ENCODE peak calls at places on chromosomes 11 and 22, in eight cellular contexts. W is fibroblast of pulmonary artery, H is glutamatergic neuron, R is progenitor cell of endocrine pancreas, X is natural killer cell, G is fibroblast of the aortic adventitia, C is neural crest cell, N is GM10248. O is an unnamed sample.

GRCh38 chr22:50186789-50187523 is 1.2 kb downstream of the TRABD start:
- DNase-seq in N (no peak), H (peak), R (no peak), X (no peak), C (no peak), W (peak), G (peak), O (no peak)

GRCh38 chr11:84260862-84261261 is 974.7 kb upstream of the CCDC90B start:
- DNase-seq in H (no peak), R (no peak), N (no peak), W (no peak), C (no peak), X (no peak), G (no peak), O (no peak)

GRCh38 chr11:110251837-110252236 is 44.6 kb downstream of the RDX start:
- DNase-seq in N (no peak), R (no peak), G (peak), C (no peak), W (peak), H (no peak), X (no peak), O (no peak)

GRCh38 chr11:10386361-10386760 is 68.7 kb upstream of the AMPD3 start:
- DNase-seq in C (no peak), R (no peak), X (no peak), H (no peak), G (no peak), W (no peak), N (no peak), O (no peak)

GRCh38 chr22:17161991-17162390 is 2.9 kb upstream of the HDHD5 start:
- DNase-seq in X (no peak), H (no peak), R (no peak), C (no peak), G (no peak), W (no peak), N (no peak), O (no peak)

GRCh38 chr22:29004647-29005371 is 56.8 kb downstream of the C22orf31 start:
- DNase-seq in X (no peak), W (no peak), N (no peak), G (peak), R (peak), H (peak), C (peak), O (no peak)

GRCh38 chr11:31808721-31809542 is 2.2 kb downstream of the PAX6 start:
- DNase-seq in G (no peak), X (no peak), C (peak), N (peak), R (no peak), H (no peak), W (no peak), O (no peak)

GRCh38 chr11:102971766-102972165 is 16.2 kb upstream of the MMP13 start:
- DNase-seq in X (no peak), G (peak), W (no peak), C (no peak), H (no peak), R (no peak), N (no peak), O (no peak)

GRCh38 chr11:93487032-93487483 is 56.1 kb downstream of the SMCO4 start:
- DNase-seq in R (no peak), X (no peak), C (no peak), G (no peak), W (no peak), N (no peak), H (no peak), O (no peak)

GRCh38 chr11:120500414-120500936 is 11.1 kb upstream of the GRIK4 start:
- DNase-seq in G (no peak), X (no peak), C (no peak), W (no peak), R (no peak), H (no peak), N (no peak), O (no peak)

GRCh38 chr11:110984147-110984546 is 261.4 kb upstream of the POU2AF2 start:
- DNase-seq in H (no peak), C (no peak), X (no peak), R (no peak), G (peak), N (no peak), W (peak), O (no peak)

GRCh38 chr22:43530864-43531201 is 119.0 kb downstream of the MPPED1 start:
- DNase-seq in X (no peak), W (no peak), C (no peak), N (no peak), G (no peak), R (no peak), H (no peak), O (no peak)

GRCh38 chr11:11391796-11392195 is 38.7 kb upstream of the CSNK2A3 start:
- DNase-seq in W (peak), H (no peak), N (no peak), R (no peak), C (no peak), G (peak), X (no peak), O (no peak)

GRCh38 chr22:42039271-42039670 is 31.3 kb downstream of the NAGA start:
- DNase-seq in G (no peak), N (no peak), R (no peak), H (no peak), X (no peak), W (no peak), C (no peak), O (no peak)

GRCh38 chr22:25354456-25354855 is 135.0 kb downstream of the CRYBB2 start:
- DNase-seq in C (no peak), R (no peak), N (no peak), W (no peak), G (no peak), X (no peak), H (peak), O (no peak)

GRCh38 chr11:119864836-119865235 is 135.8 kb upstream of the NECTIN1 start:
- DNase-seq in N (no peak), G (no peak), R (no peak), W (no peak), X (no peak), C (no peak), H (no peak), O (no peak)

GRCh38 chr11:65501005-65501529 is 2.2 kb downstream of the MALAT1 start:
- DNase-seq in H (no peak), W (no peak), R (no peak), C (no peak), N (no peak), G (no peak), X (no peak), O (no peak)

GRCh38 chr11:90218606-90219005 is 4.2 kb downstream of the CHORDC1 start:
- DNase-seq in X (no peak), H (peak), C (no peak), G (no peak), N (no peak), W (no peak), R (no peak), O (no peak)

GRCh38 chr11:87030458-87031054 is 7.2 kb upstream of the TMEM135 start:
- DNase-seq in N (no peak), C (no peak), X (no peak), G (no peak), W (no peak), H (no peak), R (no peak), O (no peak)

GRCh38 chr11:101860694-101861371 is 54.0 kb upstream of the CEP126 start:
- DNase-seq in W (peak), N (peak), H (peak), X (peak), G (peak), R (no peak), C (peak), O (no peak)

GRCh38 chr22:44154431-44154942 is 26.2 kb upstream of the PARVG start:
- DNase-seq in R (no peak), H (no peak), N (no peak), G (no peak), X (no peak), W (no peak), C (no peak), O (no peak)

GRCh38 chr22:47357493-47357892 is 595.0 kb downstream of the TBC1D22A start:
- DNase-seq in W (no peak), C (no peak), N (no peak), R (no peak), X (no peak), H (no peak), G (no peak), O (no peak)

GRCh38 chr22:26428515-26429457 is at the start of gene ASPHD2:
- DNase-seq in H (peak), X (peak), W (peak), G (peak), N (peak), C (peak), R (peak), O (no peak)

GRCh38 chr11:111909378-111909777 is 2.2 kb downstream of the CRYAB start:
- DNase-seq in G (no peak), R (no peak), H (no peak), N (no peak), W (no peak), C (no peak), X (no peak), O (no peak)

GRCh38 chr11:60982184-60982583 is 10.7 kb downstream of the CD6 start:
- DNase-seq in N (no peak), H (no peak), X (no peak), C (no peak), R (no peak), W (no peak), G (no peak), O (no peak)

GRCh38 chr11:44825058-44825795 is 98.5 kb downstream of the TSPAN18 start:
- DNase-seq in C (no peak), H (no peak), N (no peak), G (no peak), R (no peak), X (no peak), W (no peak), O (no peak)

GRCh38 chr11:128689946-128690745 is 3.7 kb upstream of the FLI1 start:
- DNase-seq in X (no peak), H (peak), C (no peak), R (no peak), N (no peak), G (peak), W (no peak), O (no peak)

GRCh38 chr11:34869425-34869824 is 46.8 kb downstream of the APIP start:
- DNase-seq in G (no peak), N (no peak), R (no peak), X (no peak), W (no peak), C (no peak), H (no peak), O (no peak)
- TF ChIP-seq CTCF in G (peak), N (no peak), R (peak), X (no peak), W (peak), C (peak), H (peak), O (no peak)

GRCh38 chr11:77413850-77414249 is 60.0 kb downstream of the PAK1 start:
- DNase-seq in W (no peak), G (no peak), H (no peak), R (no peak), C (no peak), N (no peak), X (no peak), O (no peak)
- TF ChIP-seq CTCF in W (no peak), G (no peak), H (no peak), R (no peak), C (no peak), N (peak), X (no peak), O (no peak)

DNA sequence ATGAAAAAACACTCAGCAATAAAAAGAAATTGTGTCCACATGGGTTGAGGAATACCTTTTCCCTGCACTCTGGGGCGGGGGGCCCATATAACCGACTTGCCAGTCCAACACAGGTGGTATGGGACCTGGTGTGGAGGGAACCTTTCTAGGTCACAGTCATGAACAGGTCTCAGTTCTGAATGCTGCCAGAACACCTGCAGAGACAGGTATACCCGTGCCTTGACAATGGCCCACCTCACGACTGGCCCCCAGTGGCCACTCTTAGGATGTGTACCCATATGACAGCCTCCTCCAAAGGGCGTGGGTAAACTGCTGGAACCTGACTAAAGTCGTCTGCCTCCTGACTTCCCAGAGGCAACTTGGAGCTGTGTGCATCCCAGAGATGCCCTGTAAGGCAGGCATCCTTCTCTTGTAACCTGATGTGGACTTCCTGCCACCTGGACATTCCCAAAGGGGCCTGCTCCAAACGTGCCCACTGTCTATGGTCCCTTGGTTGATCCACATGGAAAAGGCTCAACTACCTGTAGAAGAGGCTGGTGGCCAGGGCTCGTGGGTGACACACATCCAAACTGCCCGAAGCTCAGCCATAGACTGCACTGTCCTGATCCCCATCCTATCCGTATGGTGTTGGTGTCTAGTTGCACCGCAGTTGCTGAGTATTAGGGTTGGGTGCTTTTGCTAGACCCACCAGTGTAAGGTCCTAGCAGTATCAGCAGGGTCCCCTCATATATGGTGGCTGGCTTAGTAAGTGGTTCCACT is 859.3 kb downstream of the BRD1 start:
- DNase-seq in X (peak), R (peak), C (no peak), G (no peak), N (no peak), W (no peak), H (no peak), O (peak)
- TF ChIP-seq CTCF in X (no peak), R (peak), C (peak), G (no peak), N (peak), W (no peak), H (no peak), O (no peak)

GRCh38 chr22:30490399-30490798 is 15.1 kb downstream of the SEC14L4 start:
- DNase-seq in R (no peak), G (no peak), C (no peak), H (no peak), W (no peak), X (no peak), N (peak), O (no peak)
- TF ChIP-seq CTCF in R (peak), G (peak), C (no peak), H (no peak), W (no peak), X (no peak), N (no peak), O (no peak)

DNA sequence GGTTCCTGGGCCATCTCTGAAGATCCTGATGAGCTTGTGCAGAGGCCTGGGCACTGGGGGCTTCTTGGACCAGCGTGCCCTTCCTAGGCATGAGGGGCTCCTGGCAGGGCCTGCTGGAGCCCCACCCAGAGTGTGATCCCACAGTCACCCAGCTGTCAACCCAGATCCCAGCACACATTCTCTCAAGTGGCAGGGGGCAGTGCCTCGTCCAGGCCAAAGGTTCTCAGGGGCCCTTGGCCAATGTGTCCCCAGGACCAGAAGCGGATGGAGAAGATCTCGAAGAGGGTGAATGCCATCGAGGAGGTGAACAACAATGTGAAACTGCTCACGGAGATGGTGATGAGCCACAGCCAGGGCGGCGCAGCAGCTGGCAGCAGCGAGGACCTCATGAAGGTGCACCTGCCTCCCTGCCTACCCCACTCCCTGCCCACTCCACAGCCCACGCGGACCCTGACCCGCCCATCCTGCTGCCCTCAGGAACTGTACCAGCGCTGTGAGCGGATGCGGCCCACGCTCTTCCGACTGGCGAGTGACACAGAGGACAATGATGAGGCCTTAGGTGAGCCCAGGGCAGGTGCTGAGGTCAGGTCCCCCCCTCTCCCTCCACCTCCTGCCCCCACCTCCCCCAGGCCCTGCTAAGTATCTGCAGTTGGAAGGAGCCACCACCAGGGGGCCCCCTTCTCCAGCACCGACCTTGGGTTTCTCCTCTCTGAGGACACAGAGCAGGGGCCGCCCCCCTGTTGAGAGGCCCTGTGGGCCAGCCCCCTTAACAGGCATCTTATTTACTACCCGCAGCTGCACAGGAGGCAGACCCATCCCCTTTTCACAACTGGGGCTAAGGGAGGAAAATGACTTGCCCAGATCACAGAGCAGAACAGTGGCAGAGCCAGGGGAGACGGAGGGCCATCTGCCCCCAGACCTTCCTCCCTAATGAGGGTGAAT is 14.7 kb downstream of the GGA1 start:
- DNase-seq in R (peak), H (peak), N (peak), W (peak), X (peak), C (peak), G (peak), O (peak)
- TF ChIP-seq CTCF in R (peak), H (peak), N (peak), W (peak), X (peak), C (peak), G (peak), O (peak)

GRCh38 chr11:19805346-19805745 is 92.7 kb downstream of the NAV2 start:
- DNase-seq in C (no peak), X (no peak), R (no peak), H (no peak), G (no peak), W (no peak), N (no peak), O (no peak)
- TF ChIP-seq CTCF in C (no peak), X (no peak), R (no peak), H (no peak), G (no peak), W (no peak), N (no peak), O (no peak)

DNA sequence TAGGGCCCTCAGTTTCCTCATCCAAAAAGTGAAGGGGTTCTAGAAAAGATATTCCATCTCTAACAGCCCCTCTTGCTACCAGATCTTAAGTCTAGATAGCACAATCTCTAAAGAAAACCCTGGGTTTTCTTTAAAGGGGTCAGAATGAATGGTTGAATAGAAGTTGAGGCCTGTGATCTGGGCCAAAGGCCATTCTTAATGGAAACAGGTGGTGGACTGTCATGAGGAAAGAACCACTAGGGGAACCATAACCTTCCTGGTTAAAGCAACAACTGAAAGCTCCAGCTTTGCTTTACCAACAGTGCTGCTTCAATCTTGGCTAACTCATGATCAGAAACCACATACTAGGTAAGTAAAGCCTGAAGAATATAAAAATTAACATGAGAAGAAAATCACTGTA is 1.8 kb downstream of the CELF1 start:
- DNase-seq in X (no peak), H (no peak), G (peak), C (no peak), N (peak), R (no peak), W (peak), O (no peak)
- TF ChIP-seq CTCF in X (no peak), H (peak), G (peak), C (peak), N (peak), R (peak), W (peak), O (peak)

O was measured in CD14-positive monocyte.